ENCODE peak calls at places on chromosome 13, in six cellular contexts. F is A549; K is tibial artery; H is left ventricle myocardium inferior; O is lower lobe of right lung; C is naive thymus-derived CD4-positive, alpha-beta T cell. E is an unnamed sample. For H3K4me1, the result is how much of the 10 kb centered on the place peaks cover.

GRCh38 chr13:40109324-40109958 is 454.0 kb downstream of the COG6 start:
- DNase-seq in F (peak), K (peak), H (no peak), O (no peak), C (no peak), E (no peak)

GRCh38 chr13:51955841-51956603 is 55.2 kb downstream of the ATP7B start:
- DNase-seq in F (no peak), K (no peak), H (no peak), O (no peak), C (no peak), E (no peak)

GRCh38 chr13:27745301-27745700 is 47.0 kb upstream of the GSX1 start:
- DNase-seq in F (no peak), K (no peak), H (no peak), O (no peak), C (no peak), E (no peak)

GRCh38 chr13:29474991-29475390 is 120.5 kb downstream of the SLC7A1 start:
- DNase-seq in F (no peak), K (no peak), H (no peak), O (no peak), C (no peak), E (no peak)

GRCh38 chr13:30371649-30372265 is 50.5 kb upstream of the UBE2L5 start:
- DNase-seq in F (peak), K (no peak), H (no peak), O (no peak), C (peak), E (no peak)

GRCh38 chr13:25300861-25301346 is 521 bp upstream of the NUP58 start:
- DNase-seq in F (no peak), K (no peak), H (peak), O (peak), C (no peak), E (peak)

GRCh38 chr13:45826741-45827140 is 24.8 kb downstream of the SIAH3 start:
- DNase-seq in F (no peak), K (no peak), H (no peak), O (no peak), C (no peak), E (no peak)

GRCh38 chr13:97502691-97503090 is 68.7 kb downstream of the RAP2A start:
- DNase-seq in F (no peak), K (no peak), H (no peak), O (no peak), C (no peak), E (no peak)

GRCh38 chr13:42592915-42593718 is 19.2 kb downstream of the TNFSF11 start:
- DNase-seq in F (no peak), K (no peak), H (no peak), O (no peak), C (no peak), E (no peak)

DNA sequence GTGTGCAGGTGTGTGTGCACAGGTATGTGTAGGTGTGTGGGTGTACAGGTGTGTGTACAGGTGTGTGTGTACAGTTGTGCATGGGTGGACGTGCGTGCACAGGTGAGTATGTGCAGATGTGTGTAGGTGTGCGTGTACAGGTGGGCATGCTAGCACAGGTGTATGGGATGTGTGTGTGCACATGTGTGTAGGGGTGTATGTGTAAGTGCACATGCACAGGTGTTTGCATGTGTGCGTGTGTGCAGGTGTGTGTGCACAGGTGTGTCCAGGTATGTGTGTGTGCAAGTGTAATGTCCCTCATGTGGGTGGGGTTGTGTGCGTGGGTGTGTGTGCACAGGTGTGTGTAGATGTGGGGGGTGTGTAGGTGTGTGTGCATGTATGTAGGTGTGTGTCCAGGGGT is 27.5 kb upstream of the TFDP1 start:
- DNase-seq in F (no peak), K (no peak), H (no peak), O (peak), C (no peak), E (no peak)
- H3K4me1 ChIP-seq in F (under half), K (under half), H (under half), O (under half), C (under half), E (under half)

GRCh38 chr13:66469745-66470144 is 760.4 kb downstream of the PCDH9 start:
- DNase-seq in F (no peak), K (no peak), H (no peak), O (no peak), C (no peak), E (no peak)

GRCh38 chr13:66468656-66469055 is 761.5 kb downstream of the PCDH9 start:
- DNase-seq in F (no peak), K (no peak), H (no peak), O (no peak), C (no peak), E (no peak)
- H3K4me1 ChIP-seq in F (under half), K (under half), H (under half), O (under half), C (under half), E (under half)

DNA sequence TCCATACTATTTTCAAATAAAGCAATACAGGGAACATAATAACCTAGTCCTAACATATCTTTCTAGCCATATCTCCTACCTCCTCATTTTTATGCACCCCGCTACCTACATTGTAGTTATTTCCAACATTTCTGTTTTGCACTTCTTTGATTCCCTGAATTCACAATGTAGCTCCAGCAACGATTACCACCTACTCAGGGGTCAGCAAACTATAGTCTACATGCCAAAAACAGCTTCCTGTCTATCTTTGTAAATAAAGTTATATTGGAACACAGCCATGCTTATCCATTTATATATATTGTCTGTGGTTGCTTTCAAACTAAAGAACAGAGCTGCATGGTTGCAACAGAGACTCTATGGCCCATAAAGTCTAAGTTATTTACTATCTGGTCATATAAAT is 16.7 kb downstream of the MYCBP2 start:
- DNase-seq in F (no peak), K (no peak), H (no peak), O (no peak), C (no peak), E (no peak)
- H3K4me1 ChIP-seq in F (under half), K (under half), H (half or more), O (half or more), C (under half), E (half or more)

DNA sequence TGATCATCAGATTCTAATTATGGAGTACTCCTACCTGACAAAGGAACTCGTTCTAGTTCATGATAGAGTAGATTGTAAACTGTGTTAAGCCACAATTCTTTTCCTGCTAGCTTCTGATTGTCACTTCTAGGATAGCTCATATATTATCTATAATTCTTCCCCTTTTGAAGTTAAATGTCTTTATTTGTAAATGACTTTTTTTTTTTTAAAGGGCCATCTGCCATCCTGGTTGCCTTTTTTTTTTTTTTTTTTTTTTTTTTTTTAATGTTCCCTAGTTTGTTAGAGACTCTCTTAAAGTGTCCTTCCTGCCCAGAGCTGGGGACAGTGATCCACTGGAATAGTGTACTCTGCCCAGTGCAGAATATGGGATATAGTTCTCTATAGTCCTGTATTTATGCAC is 4.3 kb downstream of the CHAMP1 start:
- DNase-seq in F (no peak), K (no peak), H (no peak), O (no peak), C (no peak), E (no peak)
- H3K4me1 ChIP-seq in F (under half), K (under half), H (half or more), O (under half), C (under half), E (under half)

GRCh38 chr13:100341327-100341726 is 247.3 kb downstream of the GGACT start:
- DNase-seq in F (no peak), K (no peak), H (no peak), O (no peak), C (no peak), E (no peak)

GRCh38 chr13:100336795-100337516 is 248.1 kb downstream of the PCCA start:
- DNase-seq in F (no peak), K (no peak), H (no peak), O (no peak), C (no peak), E (no peak)

GRCh38 chr13:100339411-100339935 is 249.1 kb downstream of the GGACT start:
- DNase-seq in F (no peak), K (no peak), H (no peak), O (no peak), C (no peak), E (no peak)

GRCh38 chr13:100340865-100341264 is 247.7 kb downstream of the GGACT start:
- DNase-seq in F (no peak), K (no peak), H (no peak), O (no peak), C (no peak), E (no peak)

GRCh38 chr13:100338265-100338664 is 249.4 kb downstream of the PCCA start:
- DNase-seq in F (no peak), K (no peak), H (no peak), O (no peak), C (no peak), E (no peak)
- H3K4me1 ChIP-seq in F (under half), K (under half), H (under half), O (under half), C (under half), E (under half)

DNA sequence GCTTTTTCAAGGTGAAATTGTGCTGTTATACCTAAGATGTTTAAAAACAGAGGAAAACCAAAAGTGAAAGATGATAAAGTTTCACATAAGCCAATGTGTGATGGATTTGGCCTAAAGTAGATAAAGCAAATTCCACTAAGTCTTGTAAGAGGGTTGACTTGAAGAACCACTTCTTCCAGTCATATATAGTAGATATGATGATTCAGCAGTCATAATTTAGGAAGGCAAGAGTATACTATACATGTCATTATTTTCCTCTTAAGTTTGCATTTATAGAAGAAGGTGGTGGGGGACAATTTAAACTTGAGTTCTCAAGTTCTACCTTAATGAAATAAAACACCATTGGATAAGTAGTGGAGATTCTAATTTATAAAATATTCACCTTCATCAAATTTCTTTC is 37.3 kb downstream of the PHF11 start:
- DNase-seq in F (no peak), K (no peak), H (no peak), O (no peak), C (no peak), E (no peak)
- H3K4me1 ChIP-seq in F (under half), K (under half), H (under half), O (under half), C (under half), E (under half)